ENCODE peak calls at places on chromosomes 1 and 21, in eight cellular contexts. Y, J, W, A, F, I, K and P are unnamed samples.
A peak's percentile ranks its signal among the peaks of the same experiment; 100 is the strongest.

GRCh38 chr1:230537456-230537855 is 104.8 kb upstream of the COG2 start:
- DNase-seq in K (no peak), Y (no peak), J (no peak), W (no peak), A (no peak), F (no peak), I (no peak), P (no peak)

GRCh38 chr1:204959836-204960235 is 83.2 kb upstream of the CNTN2 start:
- DNase-seq in A (no peak), K (no peak), Y (no peak), F (no peak), W (no peak), I (no peak), J (no peak), P (no peak)

GRCh38 chr1:218517507-218517906 is 172.4 kb downstream of the TGFB2 start:
- DNase-seq in F (no peak), I (no peak), A (no peak), W (no peak), J (no peak), K (no peak), Y (no peak), P (no peak)

GRCh38 chr1:162906485-162906884 is 45.5 kb upstream of the CCDC190 start:
- DNase-seq in Y (no peak), K (no peak), F (no peak), W (no peak), J (no peak), I (no peak), A (no peak), P (no peak)

GRCh38 chr1:199746985-199747384 is 280.5 kb upstream of the NR5A2 start:
- DNase-seq in J (no peak), F (no peak), Y (no peak), W (no peak), A (no peak), K (no peak), I (no peak), P (no peak)

GRCh38 chr21:31671146-31671716 is 11.7 kb downstream of the SOD1 start:
- DNase-seq in W (no peak), J (no peak), F (no peak), A (no peak), K (no peak), I (no peak), Y (no peak), P (no peak)

GRCh38 chr1:90114521-90115141 is 119.7 kb downstream of the ZNF326 start:
- DNase-seq in A (peak; percentile 59), F (no peak), W (no peak), I (peak; percentile 39), J (no peak), K (no peak), Y (no peak), P (peak; percentile 22)

GRCh38 chr1:99565606-99566289 is 80.2 kb upstream of the PALMD start:
- DNase-seq in Y (no peak), W (no peak), I (no peak), F (no peak), A (no peak), J (no peak), K (no peak), P (no peak)

GRCh38 chr1:160161965-160162705 is 10.7 kb downstream of the ATP1A4 start:
- DNase-seq in F (no peak), J (peak; percentile 29), A (peak; percentile 34), Y (no peak), I (peak; percentile 27), W (no peak), K (peak; percentile 42), P (no peak)

GRCh38 chr21:45409466-45410150 is 4.6 kb downstream of the COL18A1 start:
- DNase-seq in F (no peak), K (peak; percentile 66), A (no peak), J (no peak), W (no peak), Y (peak; percentile 92), I (no peak), P (no peak)
- H3K4me3 ChIP-seq in F (peak overlapping the region; percentile 5), K (no peak overlapping the region), A (no peak overlapping the region), J (peak overlapping the region; percentile 15), W (no peak overlapping the region), Y (peak overlapping the region; percentile 9), I (no peak overlapping the region), P (no peak overlapping the region)

GRCh38 chr1:19251305-19252196 is at the start of the genes EMC1 and MRTO4:
- DNase-seq in A (peak; percentile 89), K (peak; percentile 93), W (peak; percentile 80), I (peak; percentile 76), Y (peak; percentile 91), F (peak; percentile 87), J (peak; percentile 90), P (peak; percentile 78)
- TF ChIP-seq POLR2A in A (peak; percentile 91), K (no peak), W (no peak), I (peak; percentile 63), Y (peak; percentile 64), F (no peak), J (no peak), P (no peak)

GRCh38 chr1:203322480-203323179 is 17.3 kb downstream of the BTG2 start:
- DNase-seq in F (no peak), A (peak; percentile 83), I (no peak), J (peak; percentile 46), K (no peak), W (no peak), Y (no peak), P (peak; percentile 56)

GRCh38 chr1:203325418-203326091 is 20.2 kb downstream of the BTG2 start:
- DNase-seq in J (peak; percentile 78), F (peak; percentile 80), K (peak; percentile 73), Y (peak; percentile 68), W (peak; percentile 65), A (peak; percentile 83), I (no peak), P (peak; percentile 71)

GRCh38 chr1:203323587-203323986 is 18.3 kb downstream of the BTG2 start:
- DNase-seq in I (no peak), J (no peak), W (no peak), Y (no peak), K (no peak), F (no peak), A (no peak), P (peak; percentile 44)

GRCh38 chr1:203325004-203325417 is 19.7 kb downstream of the BTG2 start:
- DNase-seq in F (no peak), I (no peak), K (peak; percentile 33), A (no peak), Y (no peak), W (no peak), J (no peak), P (no peak)

GRCh38 chr1:203324103-203325003 is 19.0 kb downstream of the BTG2 start:
- DNase-seq in W (no peak), I (no peak), F (no peak), J (peak; percentile 42), Y (no peak), K (peak; percentile 41), A (no peak), P (no peak)
- H3K4me3 ChIP-seq in W (no peak overlapping the region), I (no peak overlapping the region), F (no peak overlapping the region), J (no peak overlapping the region), Y (no peak overlapping the region), K (no peak overlapping the region), A (no peak overlapping the region), P (no peak overlapping the region)

DNA sequence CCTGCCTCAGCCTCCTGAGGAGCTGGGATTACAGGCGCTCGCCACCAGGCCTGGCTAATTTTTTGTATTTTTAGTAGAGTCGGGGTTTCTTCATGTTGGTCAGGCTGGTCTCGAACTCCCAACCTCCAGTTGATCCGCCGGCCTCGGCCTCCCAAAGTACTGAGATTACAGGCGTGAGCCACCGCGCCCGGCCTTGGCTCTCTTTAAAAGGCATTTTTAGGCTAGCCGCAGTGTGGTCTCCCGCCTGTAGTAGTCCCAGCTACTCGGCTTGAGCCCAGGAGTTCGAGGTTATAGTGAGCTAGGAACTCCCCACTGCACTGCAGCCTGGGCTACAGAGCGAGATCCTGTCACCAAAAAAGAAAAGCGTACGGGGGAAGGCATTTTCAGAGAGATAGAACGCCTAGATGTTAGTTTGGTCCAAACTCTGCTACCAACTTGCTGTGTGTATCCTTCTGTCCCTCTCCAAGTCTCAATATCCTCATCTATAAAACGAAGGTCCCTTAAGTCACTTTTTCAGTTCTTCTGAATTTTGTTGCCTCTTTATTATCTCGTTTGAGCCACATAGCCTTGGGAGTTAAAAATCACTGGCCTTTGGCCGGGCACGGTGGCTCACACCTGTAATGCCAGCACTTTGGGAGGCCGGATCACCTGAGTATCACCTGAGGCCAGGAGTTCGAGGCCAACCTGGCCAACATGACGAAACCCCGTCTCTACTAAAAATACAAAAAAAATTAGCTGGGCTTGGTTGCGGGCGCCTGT is 734 bp downstream of the MED18 start:
- DNase-seq in F (peak; percentile 71), I (peak; percentile 30), A (peak; percentile 25), K (peak; percentile 55), J (peak; percentile 20), W (no peak), Y (peak; percentile 55), P (no peak)
- TF ChIP-seq POLR2A in F (no peak), I (no peak), A (no peak), K (no peak), J (no peak), W (no peak), Y (no peak), P (no peak)

GRCh38 chr1:48229309-48229708 is 6.8 kb downstream of the SLC5A9 start:
- DNase-seq in K (no peak), Y (peak; percentile 38), F (no peak), J (no peak), W (no peak), I (no peak), A (no peak), P (no peak)
- H3K4me3 ChIP-seq in K (no peak overlapping the region), Y (no peak overlapping the region), F (no peak overlapping the region), J (no peak overlapping the region), W (no peak overlapping the region), I (no peak overlapping the region), A (no peak overlapping the region), P (no peak overlapping the region)

GRCh38 chr1:1157426-1157913 is 16.2 kb upstream of the TTLL10 start:
- DNase-seq in W (peak; percentile 91), A (peak; percentile 70), K (peak; percentile 77), I (peak; percentile 74), J (peak; percentile 92), F (peak; percentile 90), Y (peak; percentile 80), P (peak; percentile 70)
- TF ChIP-seq POLR2A in W (peak; percentile 89), A (peak; percentile 62), K (no peak), I (peak; percentile 31), J (no peak), F (no peak), Y (peak; percentile 50), P (peak; percentile 52)